ENCODE peak calls at places on chromosomes 4 and X, in six cellular contexts. I is A549, P is H1, G is heart left ventricle, K is HepG2, O is IMR-90. N is an unnamed sample.

GRCh38 chr4:174406416-174406815 is 115.9 kb downstream of the HPGD start:
- DNase-seq in I (no peak), P (no peak), K (no peak), O (no peak), G (no peak), N (no peak)

GRCh38 chrX:109632906-109633504 is 8.0 kb upstream of the KCNE5 start:
- DNase-seq in K (no peak), I (peak; percentile 13), G (no peak), O (peak; percentile 26), P (no peak), N (peak; percentile 27)

GRCh38 chrX:9678215-9678980 is 87.2 kb downstream of the GPR143 start:
- DNase-seq in O (peak; percentile 63), K (no peak), P (no peak), I (no peak), G (no peak), N (no peak)

GRCh38 chrX:129980540-129981206 is 1.8 kb upstream of the BCORL1 start:
- DNase-seq in P (peak; percentile 64), O (no peak), G (peak; percentile 54), K (peak; percentile 25), I (no peak), N (peak; percentile 38)

GRCh38 chrX:45592067-45592466 is 391.4 kb upstream of the DIPK2B start:
- DNase-seq in P (no peak), O (peak; percentile 1), K (no peak), G (no peak), I (no peak), N (no peak)

GRCh38 chrX:45710081-45710801 is 509.6 kb upstream of the DIPK2B start:
- DNase-seq in I (peak; percentile 5), P (no peak), G (no peak), K (no peak), O (peak; percentile 96), N (no peak)

GRCh38 chr4:152308925-152309324 is 227.0 kb downstream of the FBXW7 start:
- DNase-seq in I (no peak), G (no peak), P (no peak), O (no peak), K (no peak), N (no peak)

GRCh38 chrX:41164469-41164868 is 79.2 kb downstream of the USP9X start:
- DNase-seq in G (no peak), I (no peak), K (no peak), P (no peak), O (no peak), N (no peak)

GRCh38 chr4:151771664-151772063 is 10.9 kb upstream of the GATB start:
- DNase-seq in K (no peak), O (no peak), P (no peak), I (no peak), G (no peak), N (no peak)

GRCh38 chr4:57424231-57424897 is 314.2 kb upstream of the IGFBP7 start:
- DNase-seq in G (no peak), O (peak; percentile 14), I (no peak), P (no peak), K (no peak), N (no peak)

GRCh38 chr4:123616970-123617392 is 220.4 kb downstream of the SPRY1 start:
- DNase-seq in I (no peak), P (no peak), G (peak; percentile 84), O (no peak), K (no peak), N (no peak)

GRCh38 chrX:120672389-120672788 is 42.5 kb upstream of the C1GALT1C1 start:
- DNase-seq in K (peak; percentile 18), O (peak; percentile 64), I (peak; percentile 21), P (no peak), G (peak; percentile 12), N (no peak)

GRCh38 chr4:53779025-53779424 is 187.7 kb upstream of the LNX1 start:
- DNase-seq in O (peak; percentile 13), P (no peak), I (no peak), G (no peak), K (no peak), N (no peak)

GRCh38 chrX:13128104-13128503 is 83.7 kb upstream of the FAM9C start:
- DNase-seq in G (no peak), O (peak; percentile 62), I (no peak), P (no peak), K (no peak), N (peak; percentile 27)

GRCh38 chr4:59247032-59247431 is 1953.1 kb upstream of the ADGRL3 start:
- DNase-seq in G (no peak), O (no peak), K (peak; percentile 1), I (no peak), P (no peak), N (no peak)

GRCh38 chr4:158259955-158260575 is 49.8 kb downstream of the TMEM144 start:
- DNase-seq in K (peak; percentile 9), O (peak; percentile 42), I (no peak), G (no peak), P (no peak), N (peak; percentile 61)

GRCh38 chr4:150209140-150209829 is 131.0 kb downstream of the DCLK2 start:
- DNase-seq in K (peak; percentile 41), O (peak; percentile 71), P (peak; percentile 66), I (peak; percentile 52), G (peak; percentile 64), N (peak; percentile 19)

GRCh38 chrX:17535229-17535628 is 160.2 kb downstream of the NHS start:
- DNase-seq in O (peak; percentile 20), I (no peak), K (peak; percentile 18), P (peak; percentile 60), G (no peak), N (peak; percentile 49)

GRCh38 chr4:69773443-69773842 is 13.0 kb upstream of the SULT1B1 start:
- DNase-seq in I (no peak), P (no peak), K (no peak), O (no peak), G (no peak), N (peak; percentile 37)

GRCh38 chr4:8242782-8243556 is 26.6 kb upstream of the HTRA3 start:
- DNase-seq in I (no peak), O (no peak), K (no peak), G (no peak), P (no peak), N (peak; percentile 10)

GRCh38 chr4:144788469-144788868 is 142.5 kb downstream of the HHIP start:
- DNase-seq in P (no peak), G (no peak), O (no peak), I (no peak), K (no peak), N (no peak)

GRCh38 chr4:93303440-93303839 is 525.1 kb upstream of the ATOH1 start:
- DNase-seq in K (no peak), O (no peak), G (no peak), I (no peak), P (no peak), N (no peak)

DNA sequence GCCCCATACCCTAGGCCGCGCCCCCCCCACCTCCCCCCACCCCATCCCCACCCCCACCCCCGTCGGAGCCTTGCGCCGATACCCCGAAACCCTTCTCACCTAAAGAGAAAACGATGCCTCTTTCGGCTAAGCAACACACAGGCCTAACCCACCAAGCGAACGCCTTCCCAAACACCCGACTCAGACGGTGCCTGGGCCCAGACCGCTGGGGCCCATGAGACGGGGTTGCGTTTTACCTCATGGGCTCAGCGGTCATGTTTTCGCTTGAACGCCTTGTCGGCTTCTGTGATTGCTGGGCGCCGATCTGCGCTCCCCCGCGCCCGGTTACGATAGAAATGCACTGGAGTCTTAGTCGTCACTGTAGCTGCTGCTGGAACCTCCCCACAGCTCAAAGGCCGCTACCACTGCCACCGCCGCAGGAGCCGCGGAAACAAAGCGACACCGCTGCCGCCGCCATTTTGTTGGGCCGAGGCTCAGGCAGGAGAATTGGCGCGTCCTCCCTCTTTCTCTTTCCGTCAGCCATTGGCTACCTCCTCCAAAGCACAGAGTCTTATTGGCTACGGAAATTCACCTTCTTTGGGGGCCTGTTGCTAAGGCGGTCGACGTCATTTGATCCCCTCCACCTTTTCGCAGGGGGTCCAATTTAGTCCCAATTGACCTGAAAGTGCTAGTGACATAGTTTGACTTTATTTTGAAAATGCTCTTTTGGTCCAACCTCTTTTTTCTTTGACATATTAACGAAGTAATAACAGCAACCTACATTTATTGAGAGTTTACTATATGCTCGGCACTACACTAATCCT is at the start of gene ATRX:
- DNase-seq in O (peak; percentile 79), G (peak; percentile 75), P (peak; percentile 61), K (peak; percentile 82), I (peak; percentile 87), N (peak; percentile 90)
- TF ChIP-seq POLR2A in O (peak; percentile 86), G (no peak), P (peak; percentile 65), K (peak; percentile 80), I (peak; percentile 81), N (peak; percentile 78)

GRCh38 chr4:2412885-2413716 is 5.3 kb downstream of the ZFYVE28 start:
- DNase-seq in K (peak; percentile 70), O (peak; percentile 85), G (peak; percentile 79), I (peak; percentile 84), P (peak; percentile 86), N (peak; percentile 62)
- TF ChIP-seq POLR2A in K (no peak), O (no peak), G (no peak), I (peak; percentile 40), P (no peak), N (peak; percentile 38)

GRCh38 chrX:70013483-70014222 is 36.1 kb downstream of the AWAT2 start:
- DNase-seq in I (no peak), P (no peak), G (peak; percentile 40), O (no peak), K (no peak), N (no peak)
- TF ChIP-seq POLR2A in I (no peak), P (no peak), G (no peak), O (no peak), K (no peak), N (no peak)

GRCh38 chrX:105822138-105823091 is at the start of gene NRK:
- DNase-seq in O (no peak), K (no peak), I (no peak), G (peak; percentile 15), P (peak; percentile 63), N (no peak)
- TF ChIP-seq POLR2A in O (no peak), K (no peak), I (no peak), G (no peak), P (no peak), N (no peak)

GRCh38 chr4:170026253-170026991 is at the start of gene MFAP3L:
- DNase-seq in K (peak; percentile 63), G (peak; percentile 89), O (peak; percentile 84), P (peak; percentile 89), I (peak; percentile 71), N (peak; percentile 96)
- TF ChIP-seq POLR2A in K (peak; percentile 77), G (no peak), O (no peak), P (peak; percentile 47), I (no peak), N (peak; percentile 79)

GRCh38 chr4:126445596-126445995 is 1130.8 kb downstream of the FAT4 start:
- DNase-seq in P (no peak), O (peak; percentile 46), K (no peak), G (no peak), I (no peak), N (no peak)
- TF ChIP-seq POLR2A in P (no peak), O (no peak), K (no peak), G (no peak), I (no peak), N (no peak)

GRCh38 chrX:48468247-48468671 is 1.8 kb downstream of the SLC38A5 start:
- DNase-seq in G (no peak), P (no peak), O (no peak), K (no peak), I (no peak), N (peak; percentile 73)

GRCh38 chrX:48470110-48470832 is at the start of gene SLC38A5:
- DNase-seq in K (peak; percentile 60), O (no peak), P (no peak), I (no peak), G (no peak), N (peak; percentile 92)

GRCh38 chrX:48467331-48467761 is 2.7 kb downstream of the SLC38A5 start:
- DNase-seq in G (no peak), I (no peak), O (no peak), P (no peak), K (no peak), N (peak; percentile 64)

GRCh38 chrX:48470833-48471118 is 716 bp upstream of the SLC38A5 start:
- DNase-seq in P (no peak), K (peak; percentile 52), O (no peak), G (no peak), I (no peak), N (peak; percentile 13)

GRCh38 chrX:48468693-48469691 is 1.1 kb downstream of the SLC38A5 start:
- DNase-seq in K (no peak), G (no peak), O (no peak), I (no peak), P (peak; percentile 61), N (peak; percentile 70)
- TF ChIP-seq POLR2A in K (no peak), G (no peak), O (no peak), I (no peak), P (no peak), N (no peak)